ENCODE peak calls at places on chromosomes 12 and 14, in four cellular contexts. I is activated naive CD4-positive, alpha-beta T cell treated with Interleukin-2 at 50 U/mL for 16 hours; Z is B cell; F is NCI-H1694. V is an unnamed sample.

GRCh38 chr12:117139025-117139717 is 40.0 kb upstream of the TESC start:
- DNase-seq in I (no peak), Z (no peak), F (no peak), V (no peak)

GRCh38 chr12:99498756-99499155 is 148.8 kb upstream of the GARIN6 start:
- DNase-seq in I (no peak), Z (no peak), F (no peak), V (no peak)

GRCh38 chr14:99809864-99810854 is 16.9 kb downstream of the EML1 start:
- DNase-seq in I (no peak), Z (no peak), F (no peak), V (no peak)

GRCh38 chr14:69376439-69376838 is 21.7 kb downstream of the ERH start:
- DNase-seq in I (no peak), Z (no peak), F (no peak), V (no peak)

GRCh38 chr12:78473136-78473535 is 391.4 kb upstream of the SYT1 start:
- DNase-seq in I (no peak), Z (no peak), F (no peak), V (no peak)

GRCh38 chr12:75260316-75260715 is 50.7 kb upstream of the KCNC2 start:
- DNase-seq in I (no peak), Z (no peak), F (no peak), V (no peak)

GRCh38 chr12:94649349-94650142 is 811 bp downstream of the TMCC3 start:
- DNase-seq in I (peak), Z (peak), F (no peak), V (peak)

GRCh38 chr12:91506461-91506860 is 323.8 kb upstream of the DCN start:
- DNase-seq in I (no peak), Z (no peak), F (no peak), V (no peak)

GRCh38 chr12:122063691-122064033 is 14.9 kb upstream of the MLXIP start:
- DNase-seq in I (no peak), Z (no peak), F (no peak), V (no peak)

GRCh38 chr12:10052111-10052913 is 21.8 kb downstream of the CLEC9A start:
- DNase-seq in I (no peak), Z (no peak), F (no peak), V (no peak)

GRCh38 chr12:90304231-90304630 is 595.6 kb upstream of the ATP2B1 start:
- DNase-seq in I (no peak), Z (no peak), F (no peak), V (no peak)

GRCh38 chr14:59013672-59014298 is 174.7 kb upstream of the DAAM1 start:
- DNase-seq in I (no peak), Z (no peak), F (no peak), V (no peak)

GRCh38 chr12:63400746-63401145 is 249.7 kb upstream of the AVPR1A start:
- DNase-seq in I (no peak), Z (no peak), F (no peak), V (no peak)

GRCh38 chr12:123761841-123762714 is at the start of gene DNAH10:
- DNase-seq in I (peak), Z (peak), F (no peak), V (peak)

GRCh38 chr12:14982562-14982961 is 9.7 kb downstream of the PDE6H start:
- DNase-seq in I (no peak), Z (no peak), F (no peak), V (no peak)

GRCh38 chr14:68349900-68350323 is 443.0 kb downstream of the ZFP36L1 start:
- DNase-seq in I (no peak), Z (no peak), F (no peak), V (no peak)

GRCh38 chr12:47094804-47095203 is 15.0 kb upstream of the AMIGO2 start:
- DNase-seq in I (no peak), Z (no peak), F (no peak), V (no peak)

GRCh38 chr12:65449400-65449799 is 170.9 kb downstream of the MSRB3 start:
- DNase-seq in I (no peak), Z (no peak), F (no peak), V (no peak)

GRCh38 chr14:23071975-23072539 is 14.7 kb upstream of the CDH24 start:
- DNase-seq in I (no peak), Z (no peak), F (no peak), V (no peak)

GRCh38 chr12:14410841-14411569 is 45.5 kb downstream of the ATF7IP start:
- DNase-seq in I (peak), Z (no peak), F (no peak), V (no peak)

GRCh38 chr12:26046203-26046602 is 78.6 kb downstream of the BHLHE41 start:
- DNase-seq in I (no peak), Z (no peak), F (no peak), V (no peak)

GRCh38 chr14:103279129-103280025 is 54.7 kb upstream of the EIF5 start:
- DNase-seq in I (no peak), Z (peak), F (no peak), V (no peak)

GRCh38 chr12:115088328-115088994 is 404.5 kb upstream of the TBX3 start:
- DNase-seq in I (no peak), Z (no peak), F (no peak), V (no peak)

GRCh38 chr12:68240079-68240478 is 13.3 kb downstream of the IL22 start:
- DNase-seq in I (no peak), Z (no peak), F (no peak), V (no peak)

GRCh38 chr12:114480309-114481199 is 74.6 kb upstream of the TBX5 start:
- DNase-seq in I (no peak), Z (no peak), F (no peak), V (no peak)

GRCh38 chr14:34069854-34070582 is 119.1 kb upstream of the EGLN3 start:
- DNase-seq in I (no peak), Z (no peak), F (no peak), V (no peak)

GRCh38 chr12:120688527-120689071 is 1.6 kb downstream of the MLEC start:
- DNase-seq in I (no peak), Z (no peak), F (no peak), V (no peak)

GRCh38 chr12:22803725-22804124 is 178.8 kb downstream of the ETNK1 start:
- DNase-seq in I (no peak), Z (no peak), F (no peak), V (no peak)

GRCh38 chr14:83463500-83464098 is 1929.9 kb upstream of the SEL1L start:
- DNase-seq in I (no peak), Z (no peak), F (peak), V (no peak)

GRCh38 chr14:105322791-105323556 is 8.4 kb downstream of the PACS2 start:
- DNase-seq in I (no peak), Z (no peak), F (no peak), V (no peak)

GRCh38 chr12:64826234-64826633 is 1.8 kb downstream of the TBC1D30 start:
- DNase-seq in I (peak), Z (peak), F (peak), V (peak)

GRCh38 chr12:23126794-23127193 is 501.8 kb downstream of the ETNK1 start:
- DNase-seq in I (no peak), Z (no peak), F (no peak), V (no peak)

GRCh38 chr12:85955127-85955526 is 81.0 kb downstream of the NTS start:
- DNase-seq in I (no peak), Z (no peak), F (no peak), V (no peak)

GRCh38 chr12:124737040-124737419 is 126.6 kb downstream of the SCARB1 start:
- DNase-seq in I (no peak), Z (no peak), F (no peak), V (no peak)

GRCh38 chr12:85662209-85662607 is 174.0 kb downstream of the RASSF9 start:
- DNase-seq in I (no peak), Z (no peak), F (no peak), V (no peak)

GRCh38 chr14:99718031-99718810 is 34.1 kb downstream of the CYP46A1 start:
- DNase-seq in I (no peak), Z (no peak), F (no peak), V (no peak)

V was measured in activated CD4-positive, alpha-beta memory T cell treated with anti-CD3 and anti-CD28 coated beads for 36 hours.